ENCODE peak calls at places on chromosomes 12 and 14, in nine cellular contexts. W, O, H, T, P, K, C, S and Z are unnamed samples.

GRCh38 chr12:57620936-57621496 is 9.8 kb downstream of the ARHGEF25 start:
- DNase-seq in W (no peak), O (no peak), H (peak; percentile 84), T (no peak), P (no peak), K (no peak), C (no peak), S (no peak), Z (no peak)

GRCh38 chr12:101608301-101609133 is 13.7 kb downstream of the MYBPC1 start:
- DNase-seq in W (no peak), O (no peak), H (no peak), T (peak; percentile 75), P (no peak), K (no peak), C (no peak), S (no peak), Z (no peak)

GRCh38 chr14:100345711-100346110 is 22.6 kb downstream of the SLC25A47 start:
- DNase-seq in W (no peak), O (no peak), H (no peak), T (no peak), P (no peak), K (no peak), C (no peak), S (no peak), Z (no peak)

GRCh38 chr14:68417007-68417659 is 375.7 kb downstream of the ZFP36L1 start:
- DNase-seq in W (no peak), O (no peak), H (no peak), T (no peak), P (no peak), K (no peak), C (no peak), S (no peak), Z (no peak)

GRCh38 chr12:122743895-122744525 is 8.6 kb upstream of the DENR start:
- DNase-seq in W (no peak), O (no peak), H (no peak), T (no peak), P (no peak), K (no peak), C (no peak), S (no peak), Z (no peak)

GRCh38 chr12:2115101-2115845 is 62.5 kb downstream of the CACNA1C start:
- DNase-seq in W (no peak), O (no peak), H (no peak), T (no peak), P (no peak), K (no peak), C (no peak), S (no peak), Z (no peak)

GRCh38 chr14:71692496-71692895 is 239.7 kb upstream of the RGS6 start:
- DNase-seq in W (no peak), O (no peak), H (no peak), T (peak; percentile 43), P (no peak), K (peak; percentile 72), C (no peak), S (no peak), Z (no peak)

GRCh38 chr14:61280092-61280525 is 1.0 kb downstream of the TMEM30B start:
- DNase-seq in W (no peak), O (no peak), H (peak; percentile 73), T (peak; percentile 16), P (no peak), K (no peak), C (peak; percentile 21), S (no peak), Z (no peak)

GRCh38 chr12:5176058-5176457 is 132.4 kb downstream of the KCNA5 start:
- DNase-seq in W (no peak), O (no peak), H (no peak), T (no peak), P (no peak), K (no peak), C (no peak), S (no peak), Z (no peak)

GRCh38 chr12:107448198-107448597 is 237.4 kb upstream of the PWP1 start:
- DNase-seq in W (no peak), O (peak; percentile 68), H (peak; percentile 95), T (peak; percentile 25), P (no peak), K (no peak), C (no peak), S (peak; percentile 26), Z (no peak)

GRCh38 chr14:67538501-67538900 is 5.4 kb downstream of the PLEKHH1 start:
- DNase-seq in W (peak; percentile 59), O (no peak), H (no peak), T (no peak), P (no peak), K (no peak), C (no peak), S (no peak), Z (no peak)

GRCh38 chr12:85283560-85283959 is 3.5 kb downstream of the ALX1 start:
- DNase-seq in W (no peak), O (no peak), H (no peak), T (no peak), P (no peak), K (no peak), C (no peak), S (no peak), Z (no peak)

GRCh38 chr12:4074129-4074528 is 199.4 kb upstream of the CCND2 start:
- DNase-seq in W (no peak), O (no peak), H (no peak), T (no peak), P (no peak), K (no peak), C (no peak), S (no peak), Z (no peak)

DNA sequence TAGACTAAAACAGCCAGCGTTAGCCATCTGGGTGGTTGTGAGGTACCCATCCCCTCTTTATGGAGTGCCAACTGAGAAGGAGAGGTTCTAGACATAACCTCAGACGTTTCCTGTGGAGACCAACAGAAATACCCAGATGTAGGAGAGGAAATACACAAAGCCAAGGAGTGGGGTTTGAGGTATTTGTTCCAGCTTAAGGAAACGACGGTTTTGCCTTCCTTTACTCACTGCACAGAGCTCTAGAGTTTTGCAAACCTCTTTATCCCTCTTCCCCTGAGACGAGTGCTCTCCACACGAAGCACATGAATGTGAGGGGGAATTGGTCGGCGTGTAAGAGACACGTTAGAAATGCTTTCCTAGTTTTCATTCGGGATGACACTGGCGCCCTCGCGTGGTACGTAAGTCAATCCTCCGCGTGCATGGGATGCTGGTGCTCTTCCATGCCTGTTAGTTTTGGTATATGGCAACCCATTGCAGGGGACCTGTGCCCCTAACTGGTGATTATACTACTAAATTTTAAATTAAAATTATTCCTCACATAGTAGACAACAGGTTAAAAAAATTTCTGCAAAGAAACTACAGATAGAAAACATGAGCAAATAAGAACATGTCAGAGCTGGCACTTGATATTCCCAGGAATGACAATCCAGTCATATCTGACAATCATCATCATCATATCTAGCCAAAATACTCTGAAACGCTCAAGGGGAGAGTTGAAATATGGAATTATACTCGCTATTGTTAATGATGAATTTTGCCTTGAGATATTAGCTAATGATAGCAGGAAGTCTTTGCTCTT is 121.7 kb downstream of the PPM1H start:
- DNase-seq in W (peak; percentile 40), O (peak; percentile 83), H (peak; percentile 86), T (no peak), P (no peak), K (peak; percentile 68), C (peak; percentile 68), S (peak; percentile 39), Z (peak; percentile 51)
- H3K4me3 ChIP-seq in W (no peak overlapping the region), O (no peak overlapping the region), H (no peak overlapping the region), T (no peak overlapping the region), P (no peak overlapping the region), K (no peak overlapping the region), C (peak overlapping the region; percentile 32), S (no peak overlapping the region), Z (peak overlapping the region; percentile 67)

GRCh38 chr12:108788076-108788782 is 56.9 kb upstream of the CORO1C start:
- DNase-seq in W (no peak), O (no peak), H (no peak), T (no peak), P (no peak), K (no peak), C (peak; percentile 73), S (no peak), Z (no peak)
- H3K27ac ChIP-seq in W (no peak overlapping the region), O (no peak overlapping the region), H (no peak overlapping the region), T (no peak overlapping the region), P (no peak overlapping the region), K (no peak overlapping the region), C (peak overlapping the region; percentile 86), S (no peak overlapping the region), Z (no peak overlapping the region)

DNA sequence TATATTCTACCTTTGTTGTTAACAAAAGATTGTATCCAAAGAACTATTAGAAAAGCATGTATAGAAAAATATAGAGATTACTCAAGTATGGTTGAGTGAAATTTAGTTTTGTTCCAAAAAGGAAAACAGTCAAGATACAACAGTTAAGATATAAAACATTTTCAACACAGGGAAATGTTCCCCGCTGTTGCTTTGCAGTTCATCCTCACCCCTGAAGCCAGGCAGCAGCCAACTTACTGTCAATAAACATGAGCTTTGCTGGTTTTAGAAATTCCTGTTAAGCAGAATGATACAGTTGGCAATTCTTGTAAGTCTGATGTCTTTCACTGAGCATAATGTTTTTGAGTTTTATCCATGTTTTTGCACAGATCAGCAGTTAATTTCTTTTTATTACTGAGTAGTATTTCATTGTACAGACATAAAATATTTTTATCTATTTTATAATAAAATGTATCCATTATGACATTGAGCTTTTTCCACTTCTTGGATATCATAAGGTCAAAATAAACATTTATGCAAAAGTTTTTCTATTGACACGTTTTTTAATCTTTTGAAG is 1.2 kb upstream of the CLEC2B start:
- DNase-seq in W (no peak), O (no peak), H (no peak), T (peak; percentile 3), P (no peak), K (peak; percentile 44), C (no peak), S (no peak), Z (no peak)
- H3K4me3 ChIP-seq in W (no peak overlapping the region), O (no peak overlapping the region), H (no peak overlapping the region), T (peak overlapping the region; percentile 70), P (peak overlapping the region; percentile 75), K (peak overlapping the region; percentile 93), C (peak overlapping the region; percentile 63), S (no peak overlapping the region), Z (peak overlapping the region; percentile 84)

GRCh38 chr12:49253033-49253623 is 11.8 kb upstream of the TUBA1C start:
- DNase-seq in W (peak; percentile 85), O (no peak), H (no peak), T (no peak), P (no peak), K (no peak), C (no peak), S (no peak), Z (no peak)

GRCh38 chr12:49260165-49260564 is 4.7 kb upstream of the TUBA1C start:
- DNase-seq in W (peak; percentile 58), O (no peak), H (no peak), T (peak; percentile 80), P (no peak), K (peak; percentile 74), C (no peak), S (no peak), Z (no peak)

GRCh38 chr12:49260831-49261363 is 4.0 kb upstream of the TUBA1C start:
- DNase-seq in W (no peak), O (no peak), H (no peak), T (no peak), P (no peak), K (no peak), C (no peak), S (no peak), Z (no peak)

GRCh38 chr12:49259452-49259851 is 5.4 kb upstream of the TUBA1C start:
- DNase-seq in W (no peak), O (no peak), H (no peak), T (no peak), P (no peak), K (no peak), C (no peak), S (no peak), Z (no peak)

DNA sequence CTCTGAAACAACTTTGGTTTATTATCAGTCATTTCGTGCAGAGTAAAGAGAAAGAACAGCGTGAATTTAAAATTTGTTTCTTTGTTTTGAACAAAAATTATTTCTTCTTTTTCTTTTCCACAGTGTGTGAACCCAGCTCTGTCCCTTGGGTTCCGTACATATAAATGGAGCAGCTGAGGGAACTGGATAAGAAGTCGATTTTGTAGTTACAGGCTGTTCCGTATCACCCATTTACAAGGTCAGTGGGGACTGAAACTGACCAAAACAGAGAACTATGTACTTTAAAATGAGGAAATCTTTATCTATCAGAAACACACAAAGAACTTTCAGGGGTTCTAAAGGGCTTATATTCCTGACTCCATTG is 8.6 kb upstream of the TUBA1C start:
- DNase-seq in W (no peak), O (no peak), H (no peak), T (no peak), P (no peak), K (no peak), C (no peak), S (no peak), Z (no peak)
- H3K27ac ChIP-seq in W (no peak overlapping the region), O (no peak overlapping the region), H (no peak overlapping the region), T (no peak overlapping the region), P (no peak overlapping the region), K (no peak overlapping the region), C (peak overlapping the region; percentile 39), S (no peak overlapping the region), Z (peak overlapping the region; percentile 36)